ENCODE peak calls at places on chromosomes 3 and 15, in six cellular contexts. W, I, F, H, P and X are unnamed samples. For H3K36me3, the result is how much of the 10 kb centered on the place peaks cover.

GRCh38 chr3:6799264-6799915 is 61.5 kb upstream of the GRM7 start:
- DNase-seq in P (peak), F (peak), I (peak), W (no peak), H (no peak), X (no peak)

GRCh38 chr15:67067161-67067853 is 1.9 kb downstream of the SMAD3 start:
- DNase-seq in I (peak), H (no peak), W (no peak), F (peak), P (peak), X (peak)

GRCh38 chr15:84863480-84864428 is 20.7 kb upstream of the SLC28A1 start:
- DNase-seq in I (no peak), F (no peak), P (no peak), W (no peak), H (peak), X (no peak)

GRCh38 chr3:31946484-31947081 is 34.5 kb downstream of the OSBPL10 start:
- DNase-seq in I (no peak), H (no peak), W (no peak), P (no peak), F (no peak), X (no peak)

GRCh38 chr3:119498188-119498987 is at the start of gene TIMMDC1:
- DNase-seq in W (peak), F (peak), I (peak), H (peak), P (peak), X (peak)

GRCh38 chr3:52299815-52300611 is 12.4 kb downstream of the GLYCTK start:
- DNase-seq in I (no peak), F (peak), P (peak), H (no peak), W (no peak), X (peak)

GRCh38 chr15:82066455-82066854 is 20.6 kb upstream of the MEX3B start:
- DNase-seq in H (no peak), F (no peak), I (no peak), P (peak), W (no peak), X (no peak)

GRCh38 chr3:73999501-73999900 is 374.8 kb upstream of the PDZRN3 start:
- DNase-seq in H (no peak), F (no peak), W (no peak), P (no peak), I (no peak), X (no peak)

GRCh38 chr15:92930776-92931175 is 30.7 kb downstream of the CHD2 start:
- DNase-seq in W (no peak), I (no peak), F (no peak), P (no peak), H (no peak), X (no peak)

GRCh38 chr3:156150434-156151066 is 30.2 kb downstream of the KCNAB1 start:
- DNase-seq in I (peak), H (peak), F (peak), P (peak), W (peak), X (peak)

GRCh38 chr3:14921034-14921616 is 26.3 kb upstream of the NR2C2 start:
- DNase-seq in P (peak), W (peak), F (peak), I (peak), H (peak), X (peak)

GRCh38 chr3:134362670-134363380 is 11.4 kb downstream of the AMOTL2 start:
- DNase-seq in I (peak), F (peak), H (no peak), W (no peak), P (no peak), X (peak)
- H3K36me3 ChIP-seq in I (under half), F (half or more), H (half or more), W (half or more), P (under half), X (half or more)

GRCh38 chr3:115659253-115659652 is 35.9 kb downstream of the GAP43 start:
- DNase-seq in I (no peak), P (no peak), W (no peak), F (no peak), H (no peak), X (no peak)
- H3K4me3 ChIP-seq in I (peak), P (peak), W (peak), F (peak), H (peak), X (no peak)

DNA sequence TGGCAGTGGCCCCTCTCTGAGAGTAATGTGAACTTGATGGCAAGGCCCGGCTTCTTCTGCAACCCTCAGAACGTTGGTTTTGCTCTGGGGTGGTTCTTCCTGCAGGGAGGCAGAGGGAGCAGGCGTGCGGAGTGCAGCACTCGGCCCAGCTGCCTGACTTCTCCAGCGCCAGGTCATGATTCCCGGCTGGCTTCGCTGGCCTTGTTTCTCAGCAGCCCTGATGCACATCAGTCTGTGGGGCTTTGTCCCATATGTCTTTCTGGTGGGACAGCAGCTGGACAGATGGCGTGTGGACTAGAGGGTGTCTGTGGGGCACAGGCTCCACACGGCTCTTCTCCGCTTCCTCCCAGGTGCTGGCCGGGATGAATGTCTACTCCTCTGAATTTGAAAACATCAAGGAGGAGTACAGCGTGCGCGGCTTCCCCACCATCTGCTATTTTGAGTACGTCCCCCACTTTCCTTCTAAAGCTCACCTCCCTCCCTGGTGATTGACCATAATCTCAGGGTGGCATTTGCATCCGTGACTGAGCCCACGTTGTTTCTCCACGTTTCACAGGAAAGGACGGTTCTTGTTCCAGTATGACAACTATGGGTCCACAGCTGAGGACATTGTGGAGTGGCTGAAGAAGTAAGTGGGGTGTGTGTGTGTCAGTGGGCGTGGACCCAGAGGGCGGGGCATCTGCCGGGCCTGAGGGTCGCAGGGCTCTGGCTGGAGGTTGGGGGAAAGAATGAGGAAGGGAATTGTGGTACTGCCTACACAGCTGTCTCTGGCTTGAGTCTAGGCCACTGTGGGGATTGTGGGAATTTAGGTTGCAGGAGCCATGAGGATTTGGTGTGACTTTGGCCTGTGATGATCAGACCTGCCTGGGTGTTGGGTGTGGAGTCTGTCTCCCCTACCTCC is 57.1 kb downstream of the PDIA5 start:
- DNase-seq in W (no peak), F (no peak), I (no peak), H (no peak), P (no peak), X (no peak)
- H3K36me3 ChIP-seq in W (half or more), F (half or more), I (under half), H (under half), P (under half), X (under half)

GRCh38 chr3:100113728-100114412 is 431 bp downstream of the FILIP1L start:
- DNase-seq in W (no peak), H (no peak), P (no peak), I (no peak), F (no peak), X (no peak)
- H3K4me3 ChIP-seq in W (peak), H (no peak), P (no peak), I (no peak), F (no peak), X (no peak)

GRCh38 chr3:12824299-12824698 is 17.1 kb downstream of the RPL32 start:
- DNase-seq in P (no peak), I (no peak), W (no peak), H (no peak), F (no peak), X (no peak)
- H3K36me3 ChIP-seq in P (under half), I (under half), W (half or more), H (under half), F (under half), X (under half)